ENCODE peak calls at places on chromosomes 13 and 19, in four cellular contexts. J is glutamatergic neuron, Q is GM13976, N is left lung. F is an unnamed sample.
A peak's percentile ranks its signal among the peaks of the same experiment; 100 is the strongest.

GRCh38 chr19:43735957-43736356 is 18.8 kb downstream of the SMG9 start:
- DNase-seq in N (no peak), J (no peak), Q (no peak), F (no peak)

GRCh38 chr13:72386138-72386684 is 341.2 kb downstream of the MZT1 start:
- DNase-seq in N (no peak), Q (no peak), J (no peak), F (no peak)

GRCh38 chr19:13963603-13964105 is 11.3 kb downstream of the DCAF15 start:
- DNase-seq in Q (no peak), N (peak; percentile 73), J (peak; percentile 45), F (no peak)

GRCh38 chr19:56139847-56140582 is 1.1 kb upstream of the ZNF444 start:
- DNase-seq in N (no peak), Q (no peak), J (no peak), F (no peak)

GRCh38 chr19:6412111-6412999 is 12.3 kb downstream of the KHSRP start:
- DNase-seq in J (peak; percentile 34), N (no peak), Q (peak; percentile 75), F (no peak)

GRCh38 chr19:4013886-4014540 is 6.5 kb downstream of the PIAS4 start:
- DNase-seq in J (no peak), N (no peak), Q (no peak), F (no peak)

GRCh38 chr13:110509478-110509926 is 52.0 kb downstream of the RAB20 start:
- DNase-seq in N (no peak), J (no peak), Q (no peak), F (no peak)

GRCh38 chr19:36805364-36805763 is 32.8 kb upstream of the ZNF850 start:
- DNase-seq in Q (no peak), N (no peak), J (no peak), F (no peak)

GRCh38 chr13:112943309-112944125 is 25.5 kb upstream of the MCF2L start:
- DNase-seq in N (peak; percentile 89), Q (peak; percentile 68), J (peak; percentile 64), F (peak; percentile 20)

GRCh38 chr19:30556230-30556711 is 184.1 kb downstream of the ZNF536 start:
- DNase-seq in N (no peak), Q (no peak), J (peak; percentile 38), F (no peak)

GRCh38 chr13:28719656-28720055 is 886 bp upstream of the SLC46A3 start:
- DNase-seq in N (no peak), J (no peak), Q (no peak), F (no peak)

GRCh38 chr19:4987692-4988370 is 18.9 kb downstream of the KDM4B start:
- DNase-seq in J (no peak), Q (no peak), N (no peak), F (no peak)

GRCh38 chr13:94154362-94154761 is 325.1 kb downstream of the DCT start:
- DNase-seq in J (no peak), N (no peak), Q (no peak), F (no peak)

GRCh38 chr13:105627270-105627669 is 908.2 kb downstream of the EFNB2 start:
- DNase-seq in N (no peak), Q (no peak), J (no peak), F (no peak)

GRCh38 chr13:77114271-77114670 is 87.3 kb upstream of the FBXL3 start:
- DNase-seq in Q (no peak), N (no peak), J (no peak), F (no peak)

GRCh38 chr19:35167251-35168119 is 12.9 kb downstream of the FXYD5 start:
- DNase-seq in Q (no peak), N (no peak), J (no peak), F (peak; percentile 72)

GRCh38 chr13:20713751-20714150 is 10.3 kb downstream of the IL17D start:
- DNase-seq in N (no peak), J (no peak), Q (no peak), F (no peak)

GRCh38 chr13:51823351-51823750 is 19.4 kb upstream of the DHRS12 start:
- DNase-seq in Q (no peak), N (no peak), J (no peak), F (no peak)
- TF ChIP-seq CTCF in Q (no peak), N (no peak), J (no peak), F (no peak)

DNA sequence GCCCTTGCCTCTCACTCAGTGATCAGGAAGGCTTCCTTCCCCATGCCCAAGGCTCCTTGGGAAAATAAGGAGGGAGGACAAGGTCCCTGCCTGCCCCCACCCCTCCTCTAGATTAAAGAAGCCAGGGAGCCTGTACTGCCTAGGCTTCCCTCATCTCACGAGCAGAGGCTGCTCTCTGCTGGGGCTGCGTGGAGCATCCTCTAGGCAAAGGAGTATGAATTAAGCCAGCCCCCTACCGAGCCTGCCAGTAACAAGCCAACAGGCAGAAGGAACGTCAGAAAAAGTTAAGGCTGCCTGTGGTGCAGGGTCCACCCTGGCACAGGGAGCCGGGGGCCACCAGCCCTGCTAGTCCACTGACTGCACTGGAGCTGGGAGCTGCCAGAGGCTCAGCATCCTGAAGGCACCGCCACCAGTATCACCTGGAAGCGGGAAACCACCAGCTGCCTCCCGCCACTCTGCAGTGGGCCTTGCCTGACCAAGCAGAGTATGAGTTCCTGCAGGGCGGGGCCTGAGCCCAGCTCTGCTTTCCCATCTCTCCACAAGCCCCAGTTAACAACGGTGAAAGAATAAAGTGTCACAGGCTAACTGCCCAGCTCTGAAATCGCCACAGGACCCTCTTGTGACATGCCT is 6.8 kb downstream of the NAPA start:
- DNase-seq in J (no peak), Q (no peak), N (peak; percentile 49), F (no peak)
- TF ChIP-seq CTCF in J (no peak), Q (no peak), N (no peak), F (no peak)

GRCh38 chr13:43157796-43158195 is 134.4 kb downstream of the DNAJC15 start:
- DNase-seq in J (no peak), N (no peak), Q (no peak), F (no peak)

GRCh38 chr13:43154083-43154739 is 130.8 kb downstream of the DNAJC15 start:
- DNase-seq in J (no peak), N (no peak), Q (no peak), F (no peak)

GRCh38 chr13:43156916-43157315 is 133.5 kb downstream of the DNAJC15 start:
- DNase-seq in Q (no peak), J (no peak), N (no peak), F (no peak)

GRCh38 chr13:43153436-43154082 is 130.2 kb downstream of the DNAJC15 start:
- DNase-seq in J (no peak), Q (no peak), N (no peak), F (no peak)

DNA sequence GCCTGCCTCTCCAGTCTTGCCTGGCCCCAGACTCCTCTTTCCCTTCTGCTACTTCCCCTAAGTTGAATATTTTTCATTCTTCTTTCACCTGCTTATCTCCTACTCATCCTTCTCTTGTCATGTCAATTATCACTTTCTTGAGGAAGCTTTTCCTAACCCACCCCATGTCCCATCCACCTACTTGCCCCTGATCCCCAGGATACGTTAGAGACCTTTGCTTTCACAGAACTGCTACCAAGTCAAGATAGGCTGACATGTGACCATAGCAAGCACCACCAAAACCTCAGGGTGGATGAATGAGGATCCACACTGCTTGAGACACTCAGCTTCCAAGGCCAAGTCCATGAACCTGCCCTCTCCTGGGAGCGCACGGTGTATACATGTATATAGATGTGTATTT is 131.5 kb downstream of the DNAJC15 start:
- DNase-seq in J (no peak), N (no peak), Q (no peak), F (no peak)
- TF ChIP-seq CTCF in J (no peak), N (no peak), Q (no peak), F (no peak)

GRCh38 chr13:111512707-111513106 is 192.3 kb downstream of the TEX29 start:
- DNase-seq in Q (no peak), N (no peak), J (no peak), F (no peak)

GRCh38 chr13:111511219-111511732 is 190.8 kb downstream of the TEX29 start:
- DNase-seq in N (no peak), Q (no peak), J (no peak), F (no peak)

GRCh38 chr13:111511805-111512504 is 191.5 kb downstream of the TEX29 start:
- DNase-seq in J (no peak), N (no peak), Q (no peak), F (no peak)

GRCh38 chr13:111508902-111509509 is 188.6 kb downstream of the TEX29 start:
- DNase-seq in J (no peak), N (no peak), Q (no peak), F (no peak)

GRCh38 chr13:111510502-111511218 is 190.2 kb downstream of the TEX29 start:
- DNase-seq in Q (no peak), N (no peak), J (no peak), F (no peak)
- TF ChIP-seq CTCF in Q (no peak), N (no peak), J (no peak), F (no peak)

DNA sequence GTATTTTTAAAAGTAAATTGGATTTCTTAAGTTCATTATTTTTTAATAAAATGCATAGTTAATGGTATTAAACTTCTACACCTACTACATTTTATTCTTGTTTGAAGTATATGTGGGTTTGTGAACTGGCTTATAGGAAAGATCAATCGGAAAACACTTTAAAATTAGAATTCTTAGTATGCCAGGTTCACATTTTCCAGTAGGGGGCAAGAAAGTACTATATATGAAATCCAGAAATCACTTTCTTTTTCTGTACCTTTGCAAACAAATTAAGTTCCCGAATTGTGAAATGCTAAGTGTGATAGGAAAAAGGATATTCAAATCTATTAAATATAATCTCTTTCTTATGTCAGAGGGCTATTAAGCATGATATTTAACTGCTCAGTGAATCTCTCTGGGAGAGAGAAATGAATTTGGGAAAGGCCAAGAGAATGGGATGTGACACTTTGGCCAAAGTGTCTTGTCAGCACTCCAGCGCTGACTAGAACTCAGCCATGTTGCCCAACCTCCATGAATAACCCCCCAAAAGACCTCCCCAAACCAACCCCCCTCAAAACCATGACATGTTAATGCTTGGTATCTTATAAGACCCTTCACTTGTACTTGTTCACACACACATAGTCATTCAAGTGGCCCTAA is 122.6 kb upstream of the SLC10A2 start:
- DNase-seq in J (no peak), Q (peak; percentile 21), N (no peak), F (no peak)
- TF ChIP-seq CTCF in J (peak; percentile 71), Q (peak; percentile 20), N (peak; percentile 37), F (no peak)

DNA sequence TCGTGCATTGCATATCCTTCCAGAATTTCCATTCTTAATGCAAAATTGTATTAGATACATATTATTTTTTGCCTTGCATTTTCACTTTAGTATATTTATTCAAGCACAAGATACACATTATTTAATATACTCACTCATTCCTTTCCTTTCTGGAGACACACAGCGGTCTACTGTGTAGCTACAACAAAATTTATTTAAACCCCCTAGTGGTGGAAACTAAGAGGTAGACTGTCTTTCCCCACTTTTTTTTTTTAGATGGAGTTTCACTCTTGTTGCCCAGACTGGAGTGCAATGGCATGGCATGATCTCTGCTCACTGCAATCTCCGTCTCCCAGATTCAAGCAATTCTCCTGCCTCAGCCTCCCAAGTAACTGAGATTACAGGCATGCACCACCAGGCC is 2040.3 kb upstream of the PCDH20 start:
- DNase-seq in N (no peak), Q (no peak), J (no peak), F (no peak)
- TF ChIP-seq CTCF in N (no peak), Q (no peak), J (peak; percentile 60), F (no peak)

F was measured in HL-60.